ENCODE peak calls at places on chromosomes 5 and 9, in nine cellular contexts. O is body of pancreas; E is AG04449; N is MCF 10A; R is heart right ventricle; F is ovary; Y is astrocyte of the spinal cord; M is GM13977; K is CD8-positive, alpha-beta T cell. U is an unnamed sample.

GRCh38 chr9:129174724-129175514 is 3.1 kb downstream of the IER5L start:
- DNase-seq in Y (peak), K (peak), M (peak), N (peak), F (peak), O (peak), E (peak), R (peak), U (peak)

GRCh38 chr5:151155777-151156731 is 1.5 kb downstream of the ANXA6 start:
- DNase-seq in N (no peak), O (peak), M (peak), K (no peak), F (peak), R (peak), Y (peak), E (peak), U (no peak)

GRCh38 chr5:67165524-67166459 is 30.8 kb downstream of the CD180 start:
- DNase-seq in M (peak), E (no peak), Y (peak), N (peak), F (peak), R (peak), O (peak), K (peak), U (peak)

GRCh38 chr5:176952531-176953193 is 53.5 kb upstream of the HK3 start:
- DNase-seq in N (no peak), M (no peak), O (no peak), Y (no peak), K (no peak), R (no peak), F (no peak), E (no peak), U (no peak)

GRCh38 chr5:158718738-158719505 is 380.8 kb downstream of the EBF1 start:
- DNase-seq in F (no peak), E (peak), O (no peak), Y (peak), K (no peak), R (no peak), M (no peak), N (no peak), U (no peak)

GRCh38 chr5:27516437-27516836 is 478.1 kb upstream of the CDH9 start:
- DNase-seq in K (no peak), F (no peak), E (no peak), R (no peak), M (no peak), Y (no peak), N (no peak), O (no peak), U (no peak)

GRCh38 chr5:43039468-43040286 is 442 bp downstream of the ANXA2R start:
- DNase-seq in K (peak), R (peak), Y (peak), E (no peak), F (peak), N (no peak), M (no peak), O (peak), U (no peak)

GRCh38 chr5:172816887-172817418 is 17.1 kb upstream of the ERGIC1 start:
- DNase-seq in R (no peak), N (peak), E (no peak), F (no peak), Y (peak), K (no peak), M (no peak), O (no peak), U (no peak)

GRCh38 chr5:74433255-74434123 is 207.0 kb downstream of the ENC1 start:
- DNase-seq in E (no peak), R (no peak), Y (peak), M (peak), K (no peak), N (no peak), F (no peak), O (peak), U (no peak)

GRCh38 chr9:93114169-93114983 is 18.4 kb downstream of the CARD19 start:
- DNase-seq in N (no peak), Y (no peak), K (no peak), E (no peak), R (no peak), O (peak), M (no peak), F (peak), U (no peak)

DNA sequence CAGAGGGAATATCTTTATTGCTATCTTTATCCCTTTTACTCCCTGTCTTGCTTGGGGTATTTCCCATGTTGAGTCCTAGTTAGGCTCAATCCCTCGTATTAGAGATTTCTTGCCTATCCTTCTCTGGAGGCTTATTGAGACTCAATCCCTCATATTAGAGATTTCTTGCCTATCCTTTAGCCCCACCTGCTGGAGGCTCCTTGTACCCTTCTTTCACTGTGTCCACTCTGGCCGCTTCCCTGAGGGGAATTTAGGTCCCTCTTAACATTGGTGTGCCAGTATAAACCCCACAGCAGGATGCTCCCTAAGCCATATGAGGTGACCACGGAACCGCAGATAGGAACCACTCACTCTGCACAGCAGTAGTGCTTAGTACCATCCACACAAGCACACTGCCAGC is 110.7 kb upstream of the MAMDC2 start:
- DNase-seq in R (no peak), F (no peak), N (peak), O (peak), Y (no peak), M (no peak), E (no peak), K (no peak), U (no peak)
- TF ChIP-seq CTCF in R (no peak), F (no peak), N (peak), O (peak), Y (peak), M (peak), E (no peak), K (no peak), U (no peak)

GRCh38 chr9:113581865-113582697 is 118.6 kb downstream of the RGS3 start:
- DNase-seq in Y (peak), O (peak), F (peak), R (peak), N (peak), M (peak), K (peak), E (no peak), U (no peak)
- TF ChIP-seq CTCF in Y (peak), O (no peak), F (peak), R (no peak), N (no peak), M (peak), K (peak), E (peak), U (no peak)

DNA sequence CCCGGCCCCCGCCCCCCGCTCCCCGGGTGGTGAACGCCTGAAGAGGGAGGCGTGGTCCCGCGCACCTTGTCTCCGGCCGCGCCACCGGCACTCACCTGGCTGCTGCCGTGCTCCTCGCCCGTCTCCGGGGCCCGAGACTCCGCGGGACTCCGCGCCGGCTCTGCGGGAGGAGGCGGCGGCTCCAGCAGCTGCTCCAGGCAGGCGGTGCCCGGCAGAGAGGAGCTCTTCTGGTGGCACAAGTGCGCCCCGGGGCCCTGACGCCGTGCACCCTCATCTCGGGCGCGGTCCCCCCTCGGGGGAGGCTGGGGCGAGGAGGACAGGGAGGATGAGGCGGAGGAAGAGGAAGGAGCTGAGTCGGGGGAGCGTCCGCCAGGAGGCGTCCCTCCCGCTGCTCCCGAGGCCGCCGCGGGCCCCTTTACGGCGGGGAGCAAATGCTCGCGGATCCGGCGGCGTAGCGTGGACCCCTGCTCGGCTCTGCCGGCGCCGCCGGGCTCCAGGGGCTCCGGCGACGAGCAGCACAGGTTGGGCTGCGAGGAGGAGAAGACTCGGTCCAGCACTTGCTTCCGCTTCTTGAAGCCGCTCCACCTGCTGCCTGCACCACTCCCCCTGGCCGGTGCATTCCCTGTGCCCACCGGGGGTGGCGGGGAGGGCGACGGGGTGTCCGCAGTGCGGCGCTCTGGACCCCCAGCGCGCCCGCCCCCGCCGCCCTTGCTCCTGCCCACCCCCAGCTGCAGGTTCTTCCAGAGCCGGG is 958 bp downstream of the MCTP1 start:
- DNase-seq in M (peak), R (peak), Y (peak), K (no peak), O (peak), E (no peak), N (peak), F (peak), U (peak)
- TF ChIP-seq CTCF in M (peak), R (no peak), Y (peak), K (no peak), O (no peak), E (peak), N (peak), F (no peak), U (peak)

DNA sequence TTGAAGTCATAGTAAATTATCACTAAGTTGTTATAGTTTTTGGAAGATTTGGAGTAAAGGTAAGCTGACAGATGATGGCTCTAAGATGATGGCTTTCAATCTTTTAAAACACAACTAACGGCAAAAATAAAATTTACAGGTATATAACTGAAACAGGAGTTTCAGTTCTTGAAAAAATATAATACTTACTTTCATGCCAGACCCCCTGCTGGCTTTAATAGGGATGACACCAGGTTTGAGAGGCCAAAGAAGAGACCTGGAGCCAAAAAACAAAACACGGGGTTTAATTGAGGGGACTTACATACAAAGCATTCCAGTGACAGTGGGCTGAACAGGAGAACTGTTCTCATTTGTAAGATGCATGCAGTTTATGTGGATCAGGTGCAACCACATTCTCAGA is 301.7 kb upstream of the PCSK5 start:
- DNase-seq in E (no peak), F (no peak), Y (no peak), K (no peak), R (no peak), M (no peak), N (peak), O (no peak), U (no peak)
- TF ChIP-seq CTCF in E (no peak), F (no peak), Y (no peak), K (no peak), R (no peak), M (peak), N (no peak), O (no peak), U (peak)

DNA sequence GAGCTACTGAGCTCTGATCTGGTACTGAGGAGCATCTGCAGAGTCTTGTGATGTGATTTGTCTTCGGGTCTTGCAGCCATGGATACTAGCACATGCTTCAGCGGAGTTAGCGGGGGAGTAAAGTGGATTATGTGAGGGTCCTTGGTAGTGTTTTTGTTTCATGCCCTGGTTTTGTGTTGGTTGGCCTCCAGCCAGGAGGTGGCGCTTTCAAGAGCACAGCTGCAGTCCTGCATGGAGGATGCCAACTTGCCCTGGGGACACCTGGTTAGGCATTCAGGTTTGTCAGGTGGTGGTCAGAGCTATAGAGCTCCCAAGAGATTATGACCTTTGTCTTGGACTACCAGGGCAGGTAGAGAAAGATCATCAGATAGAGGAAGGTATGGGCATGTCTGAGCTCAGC is 185.8 kb upstream of the CDH6 start:
- DNase-seq in N (no peak), E (no peak), Y (no peak), M (no peak), K (no peak), F (no peak), O (no peak), R (no peak), U (no peak)
- TF ChIP-seq CTCF in N (no peak), E (no peak), Y (no peak), M (no peak), K (no peak), F (no peak), O (no peak), R (no peak), U (no peak)

DNA sequence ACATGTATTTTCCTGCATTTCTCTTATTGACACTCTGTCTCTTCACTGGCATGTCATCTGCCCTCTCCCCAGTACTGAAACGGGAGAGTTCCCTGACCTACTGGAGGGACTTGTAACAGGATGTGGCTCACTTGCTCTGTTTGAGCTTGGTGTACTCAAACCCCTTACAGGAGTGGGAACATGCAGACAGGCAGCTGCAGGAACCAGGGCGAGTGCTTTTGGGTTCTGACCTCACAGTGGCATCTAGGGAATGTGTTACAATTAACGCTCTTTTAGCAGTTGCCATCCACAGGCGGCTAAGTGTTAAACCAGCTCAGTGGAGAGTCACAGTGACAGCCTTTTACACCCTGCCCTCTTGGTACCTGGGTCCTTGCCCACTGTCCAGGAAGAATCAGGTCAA is 300.3 kb upstream of the GRAMD2B start:
- DNase-seq in O (no peak), R (no peak), E (no peak), Y (no peak), K (no peak), N (peak), M (no peak), F (no peak), U (no peak)
- TF ChIP-seq CTCF in O (no peak), R (no peak), E (no peak), Y (no peak), K (no peak), N (no peak), M (no peak), F (no peak), U (no peak)